ENCODE peak calls at places on chromosomes 3 and 15, in seven cellular contexts. One of them, this sample, is unnamed.

GRCh38 chr3:101849714-101850326 is 506 bp downstream of the NFKBIZ start:
- DNase-seq in right lobe of liver: peak
- DNase-seq in stomach: peak
- DNase-seq in AG09309: no peak
- DNase-seq in HFF-Myc: no peak
- DNase-seq in heart right ventricle: peak
- DNase-seq in CD8-positive, alpha-beta T cell: peak
- DNase-seq in this sample: peak

GRCh38 chr3:191369081-191370010 is 39.0 kb upstream of the UTS2B start:
- DNase-seq in AG09309: no peak
- DNase-seq in HFF-Myc: no peak
- DNase-seq in stomach: no peak
- DNase-seq in heart right ventricle: no peak
- DNase-seq in right lobe of liver: no peak
- DNase-seq in CD8-positive, alpha-beta T cell: no peak
- DNase-seq in this sample: no peak

GRCh38 chr3:107988464-107989156 is 102.2 kb downstream of the CD47 start:
- DNase-seq in stomach: peak
- DNase-seq in right lobe of liver: no peak
- DNase-seq in AG09309: no peak
- DNase-seq in heart right ventricle: peak
- DNase-seq in HFF-Myc: peak
- DNase-seq in CD8-positive, alpha-beta T cell: peak
- DNase-seq in this sample: no peak

GRCh38 chr3:149763565-149763964 is 11.3 kb upstream of the COMMD2 start:
- DNase-seq in HFF-Myc: no peak
- DNase-seq in AG09309: no peak
- DNase-seq in CD8-positive, alpha-beta T cell: no peak
- DNase-seq in stomach: no peak
- DNase-seq in heart right ventricle: no peak
- DNase-seq in right lobe of liver: no peak
- DNase-seq in this sample: no peak

GRCh38 chr3:72892870-72893269 is 5.0 kb downstream of the GXYLT2 start:
- DNase-seq in stomach: no peak
- DNase-seq in heart right ventricle: no peak
- DNase-seq in HFF-Myc: no peak
- DNase-seq in CD8-positive, alpha-beta T cell: no peak
- DNase-seq in AG09309: no peak
- DNase-seq in right lobe of liver: no peak
- DNase-seq in this sample: no peak

GRCh38 chr15:67125589-67126502 is 60.4 kb downstream of the SMAD3 start:
- DNase-seq in HFF-Myc: peak
- DNase-seq in heart right ventricle: peak
- DNase-seq in CD8-positive, alpha-beta T cell: no peak
- DNase-seq in AG09309: peak
- DNase-seq in right lobe of liver: no peak
- DNase-seq in stomach: peak
- DNase-seq in this sample: no peak

GRCh38 chr3:104291878-104292277 is 1074.8 kb upstream of the ALCAM start:
- DNase-seq in right lobe of liver: no peak
- DNase-seq in heart right ventricle: no peak
- DNase-seq in AG09309: no peak
- DNase-seq in HFF-Myc: no peak
- DNase-seq in CD8-positive, alpha-beta T cell: no peak
- DNase-seq in stomach: no peak
- DNase-seq in this sample: no peak

GRCh38 chr3:29486087-29486486 is 205.2 kb downstream of the RBMS3 start:
- DNase-seq in CD8-positive, alpha-beta T cell: no peak
- DNase-seq in stomach: no peak
- DNase-seq in right lobe of liver: no peak
- DNase-seq in HFF-Myc: no peak
- DNase-seq in heart right ventricle: no peak
- DNase-seq in AG09309: peak
- DNase-seq in this sample: no peak

GRCh38 chr3:150376001-150376848 is 31.9 kb upstream of the TSC22D2 start:
- DNase-seq in stomach: no peak
- DNase-seq in HFF-Myc: no peak
- DNase-seq in AG09309: peak
- DNase-seq in heart right ventricle: no peak
- DNase-seq in CD8-positive, alpha-beta T cell: no peak
- DNase-seq in right lobe of liver: peak
- DNase-seq in this sample: no peak

GRCh38 chr3:79726795-79727194 is 41.0 kb downstream of the ROBO1 start:
- DNase-seq in AG09309: no peak
- DNase-seq in stomach: no peak
- DNase-seq in right lobe of liver: no peak
- DNase-seq in HFF-Myc: no peak
- DNase-seq in CD8-positive, alpha-beta T cell: no peak
- DNase-seq in heart right ventricle: no peak
- DNase-seq in this sample: no peak

GRCh38 chr3:79729096-79729495 is 38.7 kb downstream of the ROBO1 start:
- DNase-seq in right lobe of liver: no peak
- DNase-seq in heart right ventricle: peak
- DNase-seq in HFF-Myc: no peak
- DNase-seq in CD8-positive, alpha-beta T cell: no peak
- DNase-seq in stomach: no peak
- DNase-seq in AG09309: no peak
- DNase-seq in this sample: no peak

DNA sequence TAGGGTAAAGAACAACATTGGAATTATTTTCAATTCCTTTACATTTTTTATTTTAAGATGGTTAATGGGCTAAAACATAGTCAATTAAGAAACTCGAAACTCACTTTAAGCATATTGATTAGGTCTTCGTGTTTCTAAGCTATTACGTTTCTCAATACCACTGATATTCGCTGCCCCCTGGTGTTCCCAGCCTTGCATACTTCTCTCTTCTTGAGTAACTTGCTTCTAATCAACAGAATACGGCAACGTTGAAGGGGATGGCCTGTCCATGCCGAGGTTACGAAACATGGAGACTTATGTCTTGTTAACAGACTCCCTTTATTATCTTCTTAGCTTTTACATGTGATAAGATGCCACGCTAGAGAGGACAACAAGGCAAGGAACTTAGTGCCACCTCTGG is 43.6 kb downstream of the ROBO1 start:
- DNase-seq in AG09309: no peak
- DNase-seq in HFF-Myc: no peak
- DNase-seq in right lobe of liver: no peak
- DNase-seq in stomach: no peak
- DNase-seq in CD8-positive, alpha-beta T cell: no peak
- DNase-seq in heart right ventricle: no peak
- DNase-seq in this sample: no peak
- TF ChIP-seq CTCF in AG09309: no peak
- TF ChIP-seq CTCF in HFF-Myc: peak
- TF ChIP-seq CTCF in right lobe of liver: peak
- TF ChIP-seq CTCF in stomach: no peak
- TF ChIP-seq CTCF in CD8-positive, alpha-beta T cell: no peak
- TF ChIP-seq CTCF in heart right ventricle: no peak
- TF ChIP-seq CTCF in this sample: no peak

GRCh38 chr3:142226474-142226873 is 1.1 kb upstream of the GK5 start:
- DNase-seq in heart right ventricle: no peak
- DNase-seq in stomach: no peak
- DNase-seq in right lobe of liver: no peak
- DNase-seq in HFF-Myc: no peak
- DNase-seq in CD8-positive, alpha-beta T cell: no peak
- DNase-seq in AG09309: no peak
- DNase-seq in this sample: no peak
- TF ChIP-seq CTCF in heart right ventricle: no peak
- TF ChIP-seq CTCF in stomach: no peak
- TF ChIP-seq CTCF in right lobe of liver: no peak
- TF ChIP-seq CTCF in HFF-Myc: no peak
- TF ChIP-seq CTCF in CD8-positive, alpha-beta T cell: no peak
- TF ChIP-seq CTCF in AG09309: no peak
- TF ChIP-seq CTCF in this sample: no peak

GRCh38 chr3:123723527-123724168 is 138.8 kb upstream of the HACD2 start:
- DNase-seq in right lobe of liver: no peak
- DNase-seq in heart right ventricle: no peak
- DNase-seq in HFF-Myc: peak
- DNase-seq in stomach: peak
- DNase-seq in CD8-positive, alpha-beta T cell: no peak
- DNase-seq in AG09309: no peak
- DNase-seq in this sample: no peak

GRCh38 chr3:123722021-123722420 is 137.2 kb upstream of the HACD2 start:
- DNase-seq in CD8-positive, alpha-beta T cell: no peak
- DNase-seq in right lobe of liver: no peak
- DNase-seq in HFF-Myc: no peak
- DNase-seq in stomach: no peak
- DNase-seq in heart right ventricle: no peak
- DNase-seq in AG09309: no peak
- DNase-seq in this sample: no peak

GRCh38 chr3:123725652-123726400 is 141.0 kb upstream of the HACD2 start:
- DNase-seq in CD8-positive, alpha-beta T cell: no peak
- DNase-seq in HFF-Myc: no peak
- DNase-seq in stomach: no peak
- DNase-seq in AG09309: no peak
- DNase-seq in heart right ventricle: no peak
- DNase-seq in right lobe of liver: no peak
- DNase-seq in this sample: no peak

GRCh38 chr3:123720638-123721037 is 135.8 kb upstream of the HACD2 start:
- DNase-seq in AG09309: no peak
- DNase-seq in CD8-positive, alpha-beta T cell: no peak
- DNase-seq in stomach: no peak
- DNase-seq in HFF-Myc: no peak
- DNase-seq in heart right ventricle: no peak
- DNase-seq in right lobe of liver: no peak
- DNase-seq in this sample: no peak

GRCh38 chr3:123724306-123724705 is 139.5 kb upstream of the HACD2 start:
- DNase-seq in AG09309: no peak
- DNase-seq in right lobe of liver: no peak
- DNase-seq in CD8-positive, alpha-beta T cell: no peak
- DNase-seq in HFF-Myc: no peak
- DNase-seq in heart right ventricle: no peak
- DNase-seq in stomach: no peak
- DNase-seq in this sample: no peak
- TF ChIP-seq CTCF in AG09309: peak
- TF ChIP-seq CTCF in right lobe of liver: no peak
- TF ChIP-seq CTCF in CD8-positive, alpha-beta T cell: no peak
- TF ChIP-seq CTCF in HFF-Myc: peak
- TF ChIP-seq CTCF in heart right ventricle: peak
- TF ChIP-seq CTCF in stomach: no peak
- TF ChIP-seq CTCF in this sample: no peak

GRCh38 chr15:51783967-51784366 is 32.6 kb downstream of the TMOD2 start:
- DNase-seq in heart right ventricle: no peak
- DNase-seq in HFF-Myc: no peak
- DNase-seq in right lobe of liver: no peak
- DNase-seq in AG09309: no peak
- DNase-seq in CD8-positive, alpha-beta T cell: no peak
- DNase-seq in stomach: no peak
- DNase-seq in this sample: no peak

GRCh38 chr15:51776952-51777574 is 25.7 kb downstream of the TMOD2 start:
- DNase-seq in heart right ventricle: no peak
- DNase-seq in stomach: peak
- DNase-seq in right lobe of liver: no peak
- DNase-seq in CD8-positive, alpha-beta T cell: peak
- DNase-seq in HFF-Myc: peak
- DNase-seq in AG09309: peak
- DNase-seq in this sample: peak

GRCh38 chr15:51781506-51781905 is 30.1 kb downstream of the TMOD2 start:
- DNase-seq in CD8-positive, alpha-beta T cell: no peak
- DNase-seq in right lobe of liver: no peak
- DNase-seq in HFF-Myc: no peak
- DNase-seq in AG09309: no peak
- DNase-seq in stomach: no peak
- DNase-seq in heart right ventricle: no peak
- DNase-seq in this sample: no peak

GRCh38 chr15:51780636-51781035 is 29.2 kb downstream of the TMOD2 start:
- DNase-seq in HFF-Myc: no peak
- DNase-seq in CD8-positive, alpha-beta T cell: no peak
- DNase-seq in heart right ventricle: no peak
- DNase-seq in right lobe of liver: no peak
- DNase-seq in AG09309: no peak
- DNase-seq in stomach: no peak
- DNase-seq in this sample: no peak

DNA sequence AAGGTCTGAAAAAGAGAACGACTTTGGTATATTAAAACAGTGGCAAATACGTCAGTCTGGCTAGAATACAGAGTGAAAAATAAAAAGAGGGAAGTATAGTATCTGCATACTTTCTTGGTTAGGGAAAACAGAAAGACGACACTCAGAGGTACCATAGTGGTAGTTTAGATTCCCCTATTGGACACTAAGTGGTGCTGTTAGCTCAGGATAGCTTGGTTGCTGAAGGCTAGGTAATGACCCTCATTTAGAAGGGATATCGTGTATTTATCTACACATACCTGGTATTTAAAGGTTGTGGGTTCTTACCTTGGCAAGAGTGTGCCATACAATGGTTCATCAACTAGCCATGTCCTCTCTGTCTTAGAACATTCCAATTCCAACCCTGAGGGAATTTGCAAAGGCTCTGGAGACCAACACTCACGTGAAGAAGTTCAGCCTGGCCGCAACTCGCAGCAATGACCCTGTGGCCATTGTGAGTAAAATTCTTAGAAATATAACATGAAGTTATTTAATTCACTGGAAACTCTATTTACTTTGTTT is 31.0 kb downstream of the TMOD2 start:
- DNase-seq in CD8-positive, alpha-beta T cell: no peak
- DNase-seq in heart right ventricle: no peak
- DNase-seq in HFF-Myc: no peak
- DNase-seq in stomach: no peak
- DNase-seq in AG09309: no peak
- DNase-seq in right lobe of liver: no peak
- DNase-seq in this sample: no peak
- TF ChIP-seq CTCF in CD8-positive, alpha-beta T cell: no peak
- TF ChIP-seq CTCF in heart right ventricle: peak
- TF ChIP-seq CTCF in HFF-Myc: peak
- TF ChIP-seq CTCF in stomach: no peak
- TF ChIP-seq CTCF in AG09309: peak
- TF ChIP-seq CTCF in right lobe of liver: peak
- TF ChIP-seq CTCF in this sample: peak

DNA sequence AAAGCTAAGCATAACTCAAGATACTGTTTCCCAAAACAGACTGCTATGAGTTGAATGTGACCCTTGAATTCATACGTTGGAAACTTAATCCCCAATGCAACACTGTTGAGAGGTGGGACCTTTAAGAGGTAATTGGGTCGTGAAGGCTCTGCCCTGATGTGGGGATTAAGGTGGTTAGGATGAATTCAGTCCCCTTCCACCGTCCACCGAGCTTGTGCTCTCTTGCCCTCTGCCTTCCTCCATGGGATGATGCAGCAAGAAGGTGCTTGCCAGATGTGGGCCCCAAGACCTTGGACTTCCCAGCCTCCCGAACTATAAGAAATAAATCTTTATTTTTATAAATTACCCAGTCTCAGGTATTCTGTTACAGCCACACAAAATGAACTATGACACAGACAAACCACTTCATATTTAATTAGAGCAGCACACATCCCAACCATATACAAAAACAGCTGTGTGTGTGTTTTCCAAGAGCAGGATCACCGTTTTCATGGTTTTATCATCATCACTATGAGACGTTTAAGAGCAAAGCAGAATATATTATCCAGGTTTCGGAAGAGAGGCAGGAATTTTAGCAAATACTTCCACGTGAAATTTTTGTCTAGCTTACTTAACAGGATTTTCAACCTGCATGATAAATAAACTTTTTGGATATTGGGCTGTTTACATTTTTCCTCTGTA is 61.2 kb downstream of the CD200R1L start:
- DNase-seq in AG09309: no peak
- DNase-seq in CD8-positive, alpha-beta T cell: no peak
- DNase-seq in heart right ventricle: no peak
- DNase-seq in right lobe of liver: no peak
- DNase-seq in stomach: no peak
- DNase-seq in HFF-Myc: no peak
- DNase-seq in this sample: no peak
- TF ChIP-seq CTCF in AG09309: no peak
- TF ChIP-seq CTCF in CD8-positive, alpha-beta T cell: no peak
- TF ChIP-seq CTCF in heart right ventricle: no peak
- TF ChIP-seq CTCF in right lobe of liver: no peak
- TF ChIP-seq CTCF in stomach: no peak
- TF ChIP-seq CTCF in HFF-Myc: no peak
- TF ChIP-seq CTCF in this sample: no peak